ENCODE peak calls at places on chromosomes 11 and 22, in four cellular contexts. G is activated effector memory CD4-positive, alpha-beta T cell treated with anti-CD3 and anti-CD28 coated beads, Interleukin-2, amount 50 U/mL, for 16 hours; Q is ACHN; J is H7. B is an unnamed sample.

GRCh38 chr11:131370901-131371790 is 731 bp downstream of the NTM start:
- DNase-seq in Q (no peak), G (no peak), J (no peak), B (no peak)

GRCh38 chr11:26805001-26805400 is 83.1 kb upstream of the SLC5A12 start:
- DNase-seq in J (peak), G (no peak), Q (no peak), B (no peak)

GRCh38 chr22:17988800-17989513 is 35.4 kb downstream of the MICAL3 start:
- DNase-seq in Q (no peak), J (no peak), G (no peak), B (no peak)

GRCh38 chr22:46087816-46088277 is 62.5 kb upstream of the PPARA start:
- DNase-seq in Q (no peak), G (no peak), J (peak), B (peak)

GRCh38 chr11:35158371-35159081 is 19.6 kb downstream of the CD44 start:
- DNase-seq in Q (no peak), J (no peak), G (no peak), B (no peak)

GRCh38 chr11:70065318-70066135 is 12.6 kb upstream of the ANO1 start:
- DNase-seq in J (peak), Q (no peak), G (peak), B (no peak)

GRCh38 chr22:33919591-33920501 is at the start of gene LARGE1:
- DNase-seq in J (peak), G (peak), Q (peak), B (no peak)

GRCh38 chr11:26028294-26028954 is 303.5 kb upstream of the ANO3 start:
- DNase-seq in G (no peak), J (no peak), Q (no peak), B (no peak)

GRCh38 chr11:128269466-128269865 is 317.9 kb downstream of the ETS1 start:
- DNase-seq in J (no peak), Q (no peak), G (no peak), B (no peak)

GRCh38 chr11:91194551-91194950 is 971.7 kb upstream of the CHORDC1 start:
- DNase-seq in J (no peak), G (no peak), Q (no peak), B (no peak)

GRCh38 chr11:92198276-92198675 is 26.3 kb upstream of the FAT3 start:
- DNase-seq in G (no peak), Q (no peak), J (no peak), B (no peak)

GRCh38 chr22:25750569-25751173 is 8.7 kb downstream of the MYO18B start:
- DNase-seq in Q (no peak), J (no peak), G (no peak), B (no peak)

GRCh38 chr22:30770716-30771115 is 76.0 kb downstream of the OSBP2 start:
- DNase-seq in G (no peak), Q (no peak), J (no peak), B (no peak)

B was measured in AG09309.